ENCODE peak calls at places on chromosomes 4 and X, in five cellular contexts. One of them, this sample, is unnamed.
A peak's percentile ranks its signal among the peaks of the same experiment; 100 is the strongest.

GRCh38 chr4:130395871-130396270 is 1299.9 kb downstream of the C4orf33 start:
- DNase-seq in NT2/D1: no peak
- DNase-seq in H1: no peak
- DNase-seq in GM12878: no peak
- DNase-seq in HepG2: no peak
- DNase-seq in this sample: no peak

GRCh38 chrX:15816886-15817285 is 26.6 kb downstream of the ZRSR2 start:
- DNase-seq in NT2/D1: no peak
- DNase-seq in GM12878: peak; percentile 9
- DNase-seq in HepG2: no peak
- DNase-seq in H1: no peak
- DNase-seq in this sample: no peak

GRCh38 chr4:82988323-82988832 is 22.2 kb downstream of the LIN54 start:
- DNase-seq in H1: no peak
- DNase-seq in HepG2: no peak
- DNase-seq in GM12878: no peak
- DNase-seq in NT2/D1: no peak
- DNase-seq in this sample: no peak

GRCh38 chrX:118823263-118824172 is at the start of gene ZCCHC12:
- DNase-seq in GM12878: no peak
- DNase-seq in H1: peak; percentile 76
- DNase-seq in HepG2: peak; percentile 18
- DNase-seq in NT2/D1: peak; percentile 84
- DNase-seq in this sample: peak; percentile 91

GRCh38 chrX:71581210-71581609 is 3.0 kb downstream of the GCNA start:
- DNase-seq in H1: no peak
- DNase-seq in HepG2: no peak
- DNase-seq in NT2/D1: no peak
- DNase-seq in GM12878: no peak
- DNase-seq in this sample: no peak

GRCh38 chrX:127943570-127943969 is 108.6 kb downstream of the ACTRT1 start:
- DNase-seq in GM12878: no peak
- DNase-seq in HepG2: no peak
- DNase-seq in NT2/D1: peak; percentile 13
- DNase-seq in H1: no peak
- DNase-seq in this sample: no peak

GRCh38 chrX:68669094-68669830 is 21.8 kb downstream of the STARD8 start:
- DNase-seq in H1: no peak
- DNase-seq in HepG2: no peak
- DNase-seq in GM12878: no peak
- DNase-seq in NT2/D1: peak; percentile 47
- DNase-seq in this sample: peak; percentile 38

GRCh38 chrX:131895002-131895401 is 128.1 kb upstream of the STK26 start:
- DNase-seq in H1: no peak
- DNase-seq in HepG2: no peak
- DNase-seq in GM12878: no peak
- DNase-seq in NT2/D1: no peak
- DNase-seq in this sample: no peak

GRCh38 chr4:109046549-109047171 is 255.8 kb downstream of the COL25A1 start:
- DNase-seq in GM12878: no peak
- DNase-seq in HepG2: peak; percentile 0
- DNase-seq in NT2/D1: no peak
- DNase-seq in H1: no peak
- DNase-seq in this sample: no peak

GRCh38 chrX:68938244-68939004 is 109.6 kb downstream of the EFNB1 start:
- DNase-seq in NT2/D1: no peak
- DNase-seq in HepG2: no peak
- DNase-seq in H1: peak; percentile 30
- DNase-seq in GM12878: no peak
- DNase-seq in this sample: no peak

GRCh38 chr4:72553540-72553939 is 15.5 kb downstream of the ADAMTS3 start:
- DNase-seq in H1: no peak
- DNase-seq in HepG2: no peak
- DNase-seq in GM12878: no peak
- DNase-seq in NT2/D1: no peak
- DNase-seq in this sample: no peak

GRCh38 chrX:38452603-38453002 is 100.2 kb downstream of the OTC start:
- DNase-seq in HepG2: no peak
- DNase-seq in NT2/D1: no peak
- DNase-seq in H1: no peak
- DNase-seq in GM12878: no peak
- DNase-seq in this sample: no peak

GRCh38 chr4:21991050-21991449 is 42.5 kb upstream of the KCNIP4 start:
- DNase-seq in GM12878: no peak
- DNase-seq in HepG2: no peak
- DNase-seq in H1: no peak
- DNase-seq in NT2/D1: no peak
- DNase-seq in this sample: no peak

GRCh38 chrX:120262781-120263719 is 12.4 kb downstream of the ZBTB33 start:
- DNase-seq in GM12878: no peak
- DNase-seq in H1: no peak
- DNase-seq in NT2/D1: peak; percentile 35
- DNase-seq in HepG2: no peak
- DNase-seq in this sample: no peak

GRCh38 chrX:150761176-150761818 is 68.1 kb downstream of the MTMR1 start:
- DNase-seq in H1: no peak
- DNase-seq in NT2/D1: no peak
- DNase-seq in GM12878: no peak
- DNase-seq in HepG2: no peak
- DNase-seq in this sample: no peak

GRCh38 chrX:55135171-55135570 is 46.4 kb downstream of the PAGE2 start:
- DNase-seq in HepG2: peak; percentile 39
- DNase-seq in GM12878: no peak
- DNase-seq in NT2/D1: no peak
- DNase-seq in H1: peak; percentile 39
- DNase-seq in this sample: peak; percentile 41

GRCh38 chrX:40012039-40012799 is 85.5 kb downstream of the BCOR start:
- DNase-seq in H1: peak; percentile 50
- DNase-seq in HepG2: peak; percentile 63
- DNase-seq in GM12878: no peak
- DNase-seq in NT2/D1: no peak
- DNase-seq in this sample: no peak

GRCh38 chr4:17577660-17578481 is 873 bp downstream of the LAP3 start:
- DNase-seq in GM12878: no peak
- DNase-seq in NT2/D1: no peak
- DNase-seq in HepG2: no peak
- DNase-seq in H1: no peak
- DNase-seq in this sample: peak; percentile 27

GRCh38 chrX:40105016-40105790 is 7.4 kb upstream of the BCOR start:
- DNase-seq in GM12878: no peak
- DNase-seq in HepG2: no peak
- DNase-seq in H1: peak; percentile 52
- DNase-seq in NT2/D1: no peak
- DNase-seq in this sample: no peak

GRCh38 chr4:94545296-94545695 is 93.6 kb downstream of the PDLIM5 start:
- DNase-seq in HepG2: peak; percentile 71
- DNase-seq in GM12878: no peak
- DNase-seq in NT2/D1: no peak
- DNase-seq in H1: no peak
- DNase-seq in this sample: no peak

GRCh38 chrX:10124506-10125247 is 32.1 kb upstream of the CLCN4 start:
- DNase-seq in GM12878: no peak
- DNase-seq in HepG2: no peak
- DNase-seq in H1: no peak
- DNase-seq in NT2/D1: no peak
- DNase-seq in this sample: no peak

GRCh38 chrX:39470588-39471155 is 627.1 kb downstream of the BCOR start:
- DNase-seq in NT2/D1: no peak
- DNase-seq in H1: no peak
- DNase-seq in GM12878: no peak
- DNase-seq in HepG2: no peak
- DNase-seq in this sample: no peak

GRCh38 chrX:2712428-2712827 is 21.3 kb downstream of the CD99 start:
- DNase-seq in HepG2: no peak
- DNase-seq in NT2/D1: no peak
- DNase-seq in GM12878: no peak
- DNase-seq in H1: no peak
- DNase-seq in this sample: no peak

GRCh38 chr4:87939978-87940690 is 35.4 kb upstream of the SPP1 start:
- DNase-seq in HepG2: no peak
- DNase-seq in H1: no peak
- DNase-seq in GM12878: no peak
- DNase-seq in NT2/D1: no peak
- DNase-seq in this sample: no peak

GRCh38 chrX:97597954-97598353 is 714.2 kb downstream of the RPA4 start:
- DNase-seq in H1: no peak
- DNase-seq in GM12878: no peak
- DNase-seq in NT2/D1: peak; percentile 30
- DNase-seq in HepG2: no peak
- DNase-seq in this sample: no peak

GRCh38 chrX:104568304-104568915 is 2.4 kb downstream of the IL1RAPL2 start:
- DNase-seq in H1: peak; percentile 41
- DNase-seq in GM12878: no peak
- DNase-seq in HepG2: no peak
- DNase-seq in NT2/D1: no peak
- DNase-seq in this sample: no peak

GRCh38 chrX:145817666-145818521 is at the start of gene SLITRK2:
- DNase-seq in HepG2: no peak
- DNase-seq in H1: peak; percentile 61
- DNase-seq in NT2/D1: no peak
- DNase-seq in GM12878: no peak
- DNase-seq in this sample: no peak

GRCh38 chrX:10755477-10756334 is 135.3 kb upstream of the MID1 start:
- DNase-seq in GM12878: no peak
- DNase-seq in H1: no peak
- DNase-seq in HepG2: no peak
- DNase-seq in NT2/D1: peak; percentile 75
- DNase-seq in this sample: no peak

GRCh38 chr4:101290651-101291050 is 56.7 kb downstream of the PPP3CA start:
- DNase-seq in NT2/D1: no peak
- DNase-seq in H1: no peak
- DNase-seq in HepG2: no peak
- DNase-seq in GM12878: no peak
- DNase-seq in this sample: no peak

DNA sequence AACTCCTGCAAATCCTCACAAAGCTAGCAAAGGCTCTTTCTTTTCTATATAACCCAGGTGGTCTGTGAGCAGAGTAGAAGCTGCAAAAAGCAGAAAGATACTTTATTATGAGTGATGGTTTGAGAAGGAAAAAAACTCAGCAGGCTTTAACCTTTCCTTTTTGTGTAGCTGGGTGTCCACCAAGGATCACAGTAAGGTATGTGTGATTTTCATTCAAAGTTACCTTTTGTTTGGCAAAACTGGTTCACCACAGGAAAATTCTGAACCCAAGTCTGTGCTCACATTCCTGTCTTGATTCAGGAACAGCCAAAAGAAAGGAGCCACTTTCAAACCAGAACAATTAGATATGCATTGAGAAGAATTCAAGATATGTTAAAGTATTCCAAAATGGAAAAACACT is 35.7 kb downstream of the FRAS1 start:
- DNase-seq in GM12878: no peak
- DNase-seq in H1: no peak
- DNase-seq in HepG2: no peak
- DNase-seq in NT2/D1: peak; percentile 43
- DNase-seq in this sample: no peak
- TF ChIP-seq SUZ12 in GM12878: no peak
- TF ChIP-seq SUZ12 in H1: no peak
- TF ChIP-seq SUZ12 in HepG2: no peak
- TF ChIP-seq SUZ12 in NT2/D1: no peak
- TF ChIP-seq SUZ12 in this sample: no peak

DNA sequence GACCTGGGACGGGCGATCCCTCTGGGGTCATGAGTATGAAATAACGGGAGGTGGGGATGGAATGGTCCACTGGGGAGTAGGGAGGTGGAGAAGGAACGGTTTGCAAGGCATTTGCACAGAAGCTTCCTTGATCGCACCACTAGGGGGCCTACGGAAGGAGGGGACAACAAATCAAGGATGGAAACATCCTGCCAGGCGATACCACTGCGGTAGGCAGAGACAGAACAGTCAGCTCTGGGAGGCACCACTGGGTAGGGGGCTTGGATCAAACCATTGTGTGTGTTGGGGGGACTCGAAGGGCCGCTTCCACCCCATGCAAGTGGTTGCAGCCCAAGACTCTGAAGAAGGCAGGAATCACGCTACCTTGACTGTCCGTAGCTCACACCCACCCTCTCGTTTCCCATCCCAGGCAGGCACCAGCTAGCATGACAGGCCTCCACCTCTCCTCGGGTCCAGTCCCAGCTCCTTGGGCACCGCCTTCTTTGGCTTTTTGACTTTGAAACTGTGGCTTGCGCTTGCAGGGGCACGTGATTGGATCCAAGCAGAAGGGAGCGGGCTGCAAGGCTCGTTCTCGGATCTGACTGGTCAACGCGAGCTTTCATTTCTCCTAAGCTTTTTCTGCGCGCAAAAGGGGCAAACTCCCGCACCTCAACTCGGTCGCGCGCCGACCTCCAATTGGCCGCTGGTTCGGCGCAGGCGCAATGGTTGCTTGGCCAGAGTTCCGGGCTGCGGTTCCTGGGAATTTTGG is 28.4 kb downstream of the GAGE1 start:
- DNase-seq in H1: peak; percentile 47
- DNase-seq in NT2/D1: peak; percentile 33
- DNase-seq in GM12878: no peak
- DNase-seq in HepG2: peak; percentile 6
- DNase-seq in this sample: peak; percentile 77
- TF ChIP-seq SUZ12 in H1: no peak
- TF ChIP-seq SUZ12 in NT2/D1: no peak
- TF ChIP-seq SUZ12 in GM12878: no peak
- TF ChIP-seq SUZ12 in HepG2: no peak
- TF ChIP-seq SUZ12 in this sample: no peak

DNA sequence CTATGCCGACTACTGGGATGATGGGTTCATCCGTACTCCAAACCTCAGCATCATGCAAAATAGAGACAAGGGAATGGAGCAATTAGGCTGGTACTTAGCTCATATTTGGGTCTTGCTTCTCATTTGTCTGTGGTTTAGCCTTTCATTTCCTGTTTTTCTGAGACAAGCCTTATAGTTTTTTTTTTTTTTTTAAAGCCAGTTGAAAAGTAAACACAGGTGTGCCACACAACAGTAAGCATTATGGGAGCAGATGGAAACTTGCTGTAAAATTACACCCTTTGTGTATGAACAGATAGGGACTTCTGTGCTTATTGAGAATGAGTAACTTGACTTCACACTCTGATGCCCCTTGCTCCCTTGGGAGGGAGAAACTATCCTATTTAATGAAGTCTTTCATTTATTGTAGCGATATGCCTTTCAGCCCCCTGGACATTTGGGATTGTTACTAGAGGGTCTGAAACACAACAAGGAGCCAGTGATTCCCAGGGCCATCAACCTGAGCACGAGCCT is 13.7 kb downstream of the RASSF6 start:
- DNase-seq in NT2/D1: no peak
- DNase-seq in HepG2: no peak
- DNase-seq in H1: no peak
- DNase-seq in GM12878: peak; percentile 74
- DNase-seq in this sample: no peak
- TF ChIP-seq SUZ12 in NT2/D1: no peak
- TF ChIP-seq SUZ12 in HepG2: no peak
- TF ChIP-seq SUZ12 in H1: no peak
- TF ChIP-seq SUZ12 in GM12878: no peak
- TF ChIP-seq SUZ12 in this sample: no peak

DNA sequence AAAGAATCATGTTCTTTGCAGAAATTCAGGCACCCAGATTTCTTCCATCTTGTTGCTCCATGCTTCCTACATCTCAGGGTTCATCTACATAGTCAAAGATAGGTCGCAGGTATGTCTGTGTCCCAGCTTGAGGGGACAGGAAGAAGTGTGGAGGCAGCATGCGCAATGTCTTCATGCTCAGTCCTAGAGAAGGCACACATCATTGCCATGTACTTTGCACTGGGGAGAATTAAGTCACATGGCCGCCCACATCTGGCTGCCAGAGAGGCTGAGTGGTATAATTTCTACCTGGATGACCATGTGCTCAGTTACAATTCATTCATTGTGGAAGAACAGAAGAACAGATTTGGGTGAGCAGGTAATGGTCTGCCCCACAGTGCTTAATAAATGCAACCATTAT is 54.1 kb downstream of the GAB1 start:
- DNase-seq in NT2/D1: no peak
- DNase-seq in GM12878: no peak
- DNase-seq in H1: no peak
- DNase-seq in HepG2: peak; percentile 10
- DNase-seq in this sample: no peak
- TF ChIP-seq SUZ12 in NT2/D1: no peak
- TF ChIP-seq SUZ12 in GM12878: no peak
- TF ChIP-seq SUZ12 in H1: no peak
- TF ChIP-seq SUZ12 in HepG2: no peak
- TF ChIP-seq SUZ12 in this sample: no peak

This sample was measured in HEK293T.